ENCODE peak calls at places on chromosomes 7 and 10, in ten cellular contexts. B is NCI-H187; J is T follicular helper cell; G is stimulated activated CD8-positive, alpha-beta memory T cell treated with anti-CD3 and anti-CD28 coated beads, Interleukin-7, amount 100 ng/mL, for 4 hours; F is non-pigmented ciliary epithelial cell; P is endothelial cell; D is lower lobe of right lung; A is adrenal gland; U is GM06990; X is neural progenitor cell. Z is an unnamed sample.

GRCh38 chr7:4091767-4092166 is 590.3 kb upstream of the FOXK1 start:
- DNase-seq in G (no peak), F (no peak), P (no peak), B (no peak), J (no peak), X (no peak), D (no peak), U (no peak), A (no peak), Z (no peak)

GRCh38 chr7:45080265-45080957 is 8.4 kb downstream of the NACAD start:
- DNase-seq in J (no peak), D (no peak), G (no peak), X (no peak), P (no peak), F (no peak), B (no peak), U (no peak), A (no peak), Z (peak; percentile 7)

GRCh38 chr10:70053212-70053895 is 708 bp downstream of the MACROH2A2 start:
- DNase-seq in J (no peak), F (no peak), X (peak; percentile 58), D (no peak), B (no peak), G (no peak), P (peak; percentile 46), U (no peak), A (no peak), Z (peak; percentile 52)

GRCh38 chr10:87694011-87694794 is 34.5 kb downstream of the PAPSS2 start:
- DNase-seq in B (no peak), U (no peak), X (no peak), F (no peak), J (no peak), D (no peak), G (no peak), P (no peak), A (no peak), Z (no peak)

GRCh38 chr7:113873554-113874151 is 45.2 kb downstream of the PPP1R3A start:
- DNase-seq in A (no peak), J (no peak), G (no peak), P (no peak), B (no peak), U (no peak), D (no peak), F (no peak), X (no peak), Z (no peak)

GRCh38 chr10:44715081-44715480 is 196.1 kb upstream of the TMEM72 start:
- DNase-seq in U (no peak), G (no peak), P (no peak), A (no peak), D (no peak), B (no peak), F (no peak), J (no peak), X (no peak), Z (no peak)

GRCh38 chr7:17774248-17774647 is 166.0 kb downstream of the SNX13 start:
- DNase-seq in F (peak; percentile 90), B (no peak), A (peak; percentile 35), P (no peak), G (no peak), D (no peak), J (no peak), U (no peak), X (no peak), Z (no peak)

GRCh38 chr10:128563904-128564303 is 437.7 kb upstream of the MKI67 start:
- DNase-seq in X (no peak), B (no peak), U (no peak), J (no peak), F (no peak), G (no peak), P (no peak), D (no peak), A (no peak), Z (no peak)

GRCh38 chr7:92158660-92159575 is 20.0 kb downstream of the LRRD1 start:
- DNase-seq in G (no peak), B (no peak), P (no peak), J (no peak), A (no peak), X (no peak), U (no peak), D (no peak), F (peak; percentile 65), Z (no peak)

GRCh38 chr7:133863362-133864061 is 263.6 kb upstream of the LRGUK start:
- DNase-seq in A (no peak), D (no peak), B (no peak), G (no peak), P (no peak), J (no peak), F (no peak), U (no peak), X (no peak), Z (no peak)

GRCh38 chr7:151168022-151168786 is 710 bp upstream of the GBX1 start:
- DNase-seq in A (no peak), B (no peak), U (peak; percentile 57), G (peak; percentile 36), P (peak; percentile 75), J (peak; percentile 35), X (peak; percentile 78), F (no peak), D (peak; percentile 54), Z (peak; percentile 75)

GRCh38 chr7:80520199-80520598 is 8.3 kb upstream of the GNAT3 start:
- DNase-seq in J (no peak), P (no peak), A (no peak), X (no peak), B (no peak), G (no peak), D (no peak), F (no peak), U (no peak), Z (no peak)

GRCh38 chr10:118669020-118669766 is 73.7 kb upstream of the PRLHR start:
- DNase-seq in B (no peak), X (peak; percentile 51), P (no peak), F (peak; percentile 17), J (no peak), G (no peak), A (peak; percentile 76), U (no peak), D (no peak), Z (no peak)

GRCh38 chr10:79445708-79446450 is 455 bp upstream of the ZCCHC24 start:
- DNase-seq in D (peak; percentile 98), J (peak; percentile 87), U (peak; percentile 94), B (peak; percentile 54), F (peak; percentile 93), A (peak; percentile 99), X (peak; percentile 99), P (peak; percentile 98), G (peak; percentile 95), Z (peak; percentile 98)

GRCh38 chr7:8325067-8325466 is 63.1 kb upstream of the ICA1 start:
- DNase-seq in D (no peak), U (no peak), B (no peak), P (no peak), J (no peak), X (no peak), F (no peak), A (no peak), G (no peak), Z (no peak)

GRCh38 chr7:93185303-93186027 is 37.3 kb upstream of the SAMD9L start:
- DNase-seq in D (no peak), F (no peak), U (no peak), J (no peak), B (no peak), P (no peak), G (no peak), X (no peak), A (no peak), Z (no peak)

GRCh38 chr7:2978403-2978802 is 65.3 kb downstream of the CARD11 start:
- DNase-seq in A (peak; percentile 31), B (no peak), P (no peak), X (no peak), U (peak; percentile 95), G (peak; percentile 85), F (no peak), J (peak; percentile 35), D (peak; percentile 83), Z (peak; percentile 73)

GRCh38 chr7:34091330-34091917 is 186.1 kb downstream of the BMPER start:
- DNase-seq in P (peak; percentile 46), A (peak; percentile 35), D (no peak), J (no peak), G (no peak), X (peak; percentile 63), F (no peak), U (no peak), B (no peak), Z (peak; percentile 48)

GRCh38 chr10:76695069-76695468 is 942.5 kb downstream of the KCNMA1 start:
- DNase-seq in U (no peak), A (no peak), J (no peak), F (no peak), B (no peak), G (no peak), X (no peak), P (no peak), D (no peak), Z (no peak)

GRCh38 chr7:135693558-135693957 is 31.2 kb downstream of the STMP1 start:
- DNase-seq in X (no peak), U (no peak), F (no peak), J (no peak), G (no peak), D (no peak), B (no peak), P (no peak), A (no peak), Z (no peak)

GRCh38 chr7:112381311-112382091 is 68.8 kb upstream of the IFRD1 start:
- DNase-seq in A (no peak), B (no peak), U (no peak), F (no peak), J (no peak), P (no peak), G (no peak), X (no peak), D (no peak), Z (no peak)

GRCh38 chr10:86330778-86331763 is 35.5 kb downstream of the GRID1 start:
- DNase-seq in G (no peak), F (no peak), J (no peak), U (no peak), A (no peak), P (no peak), D (no peak), B (no peak), X (no peak), Z (no peak)

GRCh38 chr10:70551971-70552422 is 50.5 kb downstream of the PRF1 start:
- DNase-seq in U (no peak), X (no peak), A (no peak), J (no peak), F (peak; percentile 82), D (peak; percentile 79), B (no peak), G (no peak), P (no peak), Z (no peak)

GRCh38 chr7:744854-745430 is 17.9 kb upstream of the PRKAR1B start:
- DNase-seq in U (no peak), X (no peak), A (no peak), F (no peak), B (no peak), P (no peak), D (peak; percentile 18), G (no peak), J (no peak), Z (no peak)

GRCh38 chr10:68105820-68106219 is 3.5 kb upstream of the MYPN start:
- DNase-seq in G (no peak), B (no peak), F (no peak), J (no peak), U (no peak), P (no peak), A (no peak), D (no peak), X (no peak), Z (no peak)

GRCh38 chr10:25047902-25048301 is 31.5 kb downstream of the THNSL1 start:
- DNase-seq in D (no peak), B (no peak), J (no peak), F (no peak), P (no peak), A (no peak), G (no peak), U (no peak), X (no peak), Z (no peak)

Z was measured in WTC11.